ENCODE peak calls at places on chromosome 19, in nine cellular contexts. One of them, this sample, is unnamed.

GRCh38 chr19:39679056-39679790 is 23.5 kb downstream of the LGALS16 start:
- DNase-seq in suprapubic skin: no peak
- DNase-seq in endodermal cell: no peak
- DNase-seq in left lung: no peak
- DNase-seq in right cardiac atrium: no peak
- DNase-seq in Peyer's patch: no peak
- DNase-seq in CD8-positive, alpha-beta memory T cell: no peak
- DNase-seq in GM23338: no peak
- DNase-seq in Karpas-422: no peak
- DNase-seq in this sample: no peak

GRCh38 chr19:10268077-10268476 is 2.8 kb upstream of the ICAM1 start:
- DNase-seq in Karpas-422: no peak
- DNase-seq in endodermal cell: no peak
- DNase-seq in suprapubic skin: no peak
- DNase-seq in right cardiac atrium: no peak
- DNase-seq in Peyer's patch: no peak
- DNase-seq in CD8-positive, alpha-beta memory T cell: no peak
- DNase-seq in left lung: no peak
- DNase-seq in GM23338: no peak
- DNase-seq in this sample: no peak

GRCh38 chr19:33094504-33095067 is 13.6 kb downstream of the GPATCH1 start:
- DNase-seq in suprapubic skin: no peak
- DNase-seq in GM23338: no peak
- DNase-seq in CD8-positive, alpha-beta memory T cell: no peak
- DNase-seq in endodermal cell: no peak
- DNase-seq in Peyer's patch: no peak
- DNase-seq in left lung: no peak
- DNase-seq in Karpas-422: no peak
- DNase-seq in right cardiac atrium: no peak
- DNase-seq in this sample: no peak

GRCh38 chr19:17830567-17831418 is 9.5 kb upstream of the INSL3 start:
- DNase-seq in left lung: peak; percentile 71
- DNase-seq in suprapubic skin: peak; percentile 74
- DNase-seq in right cardiac atrium: peak; percentile 78
- DNase-seq in Peyer's patch: no peak
- DNase-seq in GM23338: peak; percentile 95
- DNase-seq in CD8-positive, alpha-beta memory T cell: peak; percentile 20
- DNase-seq in Karpas-422: peak; percentile 76
- DNase-seq in endodermal cell: peak; percentile 99
- DNase-seq in this sample: peak; percentile 55

GRCh38 chr19:49468746-49469447 is 5.1 kb upstream of the FLT3LG start:
- DNase-seq in CD8-positive, alpha-beta memory T cell: peak; percentile 98
- DNase-seq in GM23338: peak; percentile 100
- DNase-seq in Karpas-422: peak; percentile 97
- DNase-seq in left lung: peak; percentile 57
- DNase-seq in endodermal cell: peak; percentile 93
- DNase-seq in right cardiac atrium: peak; percentile 93
- DNase-seq in Peyer's patch: peak; percentile 90
- DNase-seq in suprapubic skin: peak; percentile 97
- DNase-seq in this sample: peak; percentile 91

GRCh38 chr19:10006335-10006708 is 4.0 kb downstream of the COL5A3 start:
- DNase-seq in suprapubic skin: no peak
- DNase-seq in endodermal cell: no peak
- DNase-seq in Karpas-422: no peak
- DNase-seq in right cardiac atrium: peak; percentile 72
- DNase-seq in Peyer's patch: no peak
- DNase-seq in left lung: peak; percentile 58
- DNase-seq in GM23338: no peak
- DNase-seq in CD8-positive, alpha-beta memory T cell: peak; percentile 14
- DNase-seq in this sample: peak; percentile 37

GRCh38 chr19:53254451-53255341 is at the start of gene ZNF677:
- DNase-seq in Peyer's patch: peak; percentile 59
- DNase-seq in Karpas-422: no peak
- DNase-seq in CD8-positive, alpha-beta memory T cell: peak; percentile 82
- DNase-seq in right cardiac atrium: peak; percentile 97
- DNase-seq in GM23338: peak; percentile 90
- DNase-seq in left lung: peak; percentile 93
- DNase-seq in endodermal cell: peak; percentile 96
- DNase-seq in suprapubic skin: peak; percentile 92
- DNase-seq in this sample: peak; percentile 88

GRCh38 chr19:41792513-41793413 is 3.6 kb upstream of the CEACAM3 start:
- DNase-seq in CD8-positive, alpha-beta memory T cell: peak; percentile 17
- DNase-seq in Peyer's patch: peak; percentile 42
- DNase-seq in left lung: peak; percentile 60
- DNase-seq in GM23338: peak; percentile 84
- DNase-seq in endodermal cell: peak; percentile 85
- DNase-seq in suprapubic skin: no peak
- DNase-seq in right cardiac atrium: peak; percentile 40
- DNase-seq in Karpas-422: peak; percentile 87
- DNase-seq in this sample: peak; percentile 35

GRCh38 chr19:16023558-16023915 is 52.8 kb upstream of the TPM4 start:
- DNase-seq in endodermal cell: no peak
- DNase-seq in suprapubic skin: peak; percentile 32
- DNase-seq in GM23338: no peak
- DNase-seq in left lung: no peak
- DNase-seq in Karpas-422: no peak
- DNase-seq in right cardiac atrium: no peak
- DNase-seq in CD8-positive, alpha-beta memory T cell: no peak
- DNase-seq in Peyer's patch: no peak
- DNase-seq in this sample: no peak

GRCh38 chr19:58566989-58567388 is 6.1 kb downstream of the MZF1 start:
- DNase-seq in endodermal cell: no peak
- DNase-seq in Karpas-422: no peak
- DNase-seq in GM23338: no peak
- DNase-seq in CD8-positive, alpha-beta memory T cell: no peak
- DNase-seq in suprapubic skin: no peak
- DNase-seq in Peyer's patch: no peak
- DNase-seq in right cardiac atrium: no peak
- DNase-seq in left lung: no peak
- DNase-seq in this sample: no peak

GRCh38 chr19:1469936-1470863 is 8.8 kb downstream of the C19orf25 start:
- DNase-seq in endodermal cell: peak; percentile 92
- DNase-seq in right cardiac atrium: peak; percentile 53
- DNase-seq in left lung: no peak
- DNase-seq in GM23338: peak; percentile 84
- DNase-seq in suprapubic skin: no peak
- DNase-seq in Peyer's patch: peak; percentile 74
- DNase-seq in Karpas-422: peak; percentile 82
- DNase-seq in CD8-positive, alpha-beta memory T cell: peak; percentile 52
- DNase-seq in this sample: no peak
- H3K4me3 ChIP-seq in endodermal cell: peak overlapping the region; percentile 68
- H3K4me3 ChIP-seq in right cardiac atrium: peak overlapping the region; percentile 41
- H3K4me3 ChIP-seq in left lung: peak overlapping the region; percentile 8
- H3K4me3 ChIP-seq in GM23338: peak overlapping the region; percentile 63
- H3K4me3 ChIP-seq in suprapubic skin: peak overlapping the region; percentile 51
- H3K4me3 ChIP-seq in Peyer's patch: peak overlapping the region; percentile 48
- H3K4me3 ChIP-seq in Karpas-422: no peak overlapping the region
- H3K4me3 ChIP-seq in CD8-positive, alpha-beta memory T cell: peak overlapping the region; percentile 61
- H3K4me3 ChIP-seq in this sample: peak overlapping the region; percentile 27

GRCh38 chr19:28196961-28197360 is 1016.0 kb downstream of the UQCRFS1 start:
- DNase-seq in endodermal cell: peak; percentile 27
- DNase-seq in Karpas-422: no peak
- DNase-seq in right cardiac atrium: no peak
- DNase-seq in CD8-positive, alpha-beta memory T cell: no peak
- DNase-seq in Peyer's patch: no peak
- DNase-seq in suprapubic skin: no peak
- DNase-seq in left lung: no peak
- DNase-seq in GM23338: no peak
- DNase-seq in this sample: no peak

GRCh38 chr19:28199323-28199722 is 1013.6 kb downstream of the UQCRFS1 start:
- DNase-seq in right cardiac atrium: no peak
- DNase-seq in GM23338: no peak
- DNase-seq in suprapubic skin: no peak
- DNase-seq in left lung: no peak
- DNase-seq in CD8-positive, alpha-beta memory T cell: no peak
- DNase-seq in Peyer's patch: no peak
- DNase-seq in endodermal cell: peak; percentile 20
- DNase-seq in Karpas-422: no peak
- DNase-seq in this sample: no peak

GRCh38 chr19:28207244-28207643 is 1005.7 kb downstream of the UQCRFS1 start:
- DNase-seq in CD8-positive, alpha-beta memory T cell: no peak
- DNase-seq in right cardiac atrium: no peak
- DNase-seq in endodermal cell: no peak
- DNase-seq in Peyer's patch: no peak
- DNase-seq in left lung: no peak
- DNase-seq in suprapubic skin: no peak
- DNase-seq in GM23338: no peak
- DNase-seq in Karpas-422: no peak
- DNase-seq in this sample: no peak

GRCh38 chr19:28201462-28201943 is 1011.4 kb downstream of the UQCRFS1 start:
- DNase-seq in Peyer's patch: no peak
- DNase-seq in suprapubic skin: no peak
- DNase-seq in GM23338: no peak
- DNase-seq in Karpas-422: no peak
- DNase-seq in CD8-positive, alpha-beta memory T cell: no peak
- DNase-seq in left lung: no peak
- DNase-seq in right cardiac atrium: no peak
- DNase-seq in endodermal cell: peak; percentile 16
- DNase-seq in this sample: no peak
- H3K4me1 ChIP-seq in Peyer's patch: no peaks in the 10 kb centered on the region
- H3K4me1 ChIP-seq in suprapubic skin: peaks cover 3% of the 10 kb centered on the region
- H3K4me1 ChIP-seq in GM23338: no peaks in the 10 kb centered on the region
- H3K4me1 ChIP-seq in Karpas-422: no peaks in the 10 kb centered on the region
- H3K4me1 ChIP-seq in CD8-positive, alpha-beta memory T cell: no peaks in the 10 kb centered on the region
- H3K4me1 ChIP-seq in left lung: no peaks in the 10 kb centered on the region
- H3K4me1 ChIP-seq in right cardiac atrium: no peaks in the 10 kb centered on the region
- H3K4me1 ChIP-seq in endodermal cell: no peaks in the 10 kb centered on the region
- H3K4me1 ChIP-seq in this sample: no peaks in the 10 kb centered on the region

DNA sequence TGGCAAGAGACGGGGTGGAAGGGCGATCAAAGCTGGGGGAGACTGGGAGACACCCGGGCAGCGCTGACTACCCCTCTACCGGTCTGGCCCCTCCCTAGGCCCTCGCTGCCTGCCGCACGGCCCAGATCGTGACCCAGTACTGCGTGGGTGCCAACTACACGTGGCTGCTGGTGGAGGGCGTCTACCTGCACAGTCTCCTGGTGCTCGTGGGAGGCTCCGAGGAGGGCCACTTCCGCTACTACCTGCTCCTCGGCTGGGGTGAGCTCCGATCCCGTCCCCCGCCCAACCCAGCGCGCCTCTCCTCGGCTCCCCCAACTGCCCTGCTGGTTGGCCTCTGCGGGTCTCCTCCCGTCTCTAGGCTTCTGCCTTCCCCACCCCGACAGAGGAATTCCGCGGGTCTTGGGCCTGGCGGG is 8.8 kb downstream of the GIPR start:
- DNase-seq in CD8-positive, alpha-beta memory T cell: peak; percentile 44
- DNase-seq in endodermal cell: no peak
- DNase-seq in Peyer's patch: peak; percentile 51
- DNase-seq in GM23338: peak; percentile 87
- DNase-seq in suprapubic skin: no peak
- DNase-seq in right cardiac atrium: peak; percentile 27
- DNase-seq in Karpas-422: no peak
- DNase-seq in left lung: peak; percentile 44
- DNase-seq in this sample: no peak
- H3K4me3 ChIP-seq in CD8-positive, alpha-beta memory T cell: peak overlapping the region; percentile 59
- H3K4me3 ChIP-seq in endodermal cell: peak overlapping the region; percentile 79
- H3K4me3 ChIP-seq in Peyer's patch: peak overlapping the region; percentile 50
- H3K4me3 ChIP-seq in GM23338: peak overlapping the region; percentile 71
- H3K4me3 ChIP-seq in suprapubic skin: peak overlapping the region; percentile 48
- H3K4me3 ChIP-seq in right cardiac atrium: peak overlapping the region; percentile 26
- H3K4me3 ChIP-seq in Karpas-422: no peak overlapping the region
- H3K4me3 ChIP-seq in left lung: peak overlapping the region; percentile 25
- H3K4me3 ChIP-seq in this sample: no peak overlapping the region

GRCh38 chr19:30646806-30647205 is 274.6 kb downstream of the ZNF536 start:
- DNase-seq in suprapubic skin: no peak
- DNase-seq in Karpas-422: no peak
- DNase-seq in left lung: no peak
- DNase-seq in right cardiac atrium: no peak
- DNase-seq in endodermal cell: no peak
- DNase-seq in CD8-positive, alpha-beta memory T cell: no peak
- DNase-seq in GM23338: no peak
- DNase-seq in Peyer's patch: no peak
- DNase-seq in this sample: no peak

GRCh38 chr19:30647891-30648290 is 275.7 kb downstream of the ZNF536 start:
- DNase-seq in Peyer's patch: no peak
- DNase-seq in GM23338: no peak
- DNase-seq in endodermal cell: no peak
- DNase-seq in Karpas-422: no peak
- DNase-seq in CD8-positive, alpha-beta memory T cell: no peak
- DNase-seq in right cardiac atrium: no peak
- DNase-seq in left lung: no peak
- DNase-seq in suprapubic skin: no peak
- DNase-seq in this sample: no peak

GRCh38 chr19:30648321-30648720 is 276.1 kb downstream of the ZNF536 start:
- DNase-seq in endodermal cell: peak; percentile 68
- DNase-seq in GM23338: no peak
- DNase-seq in left lung: no peak
- DNase-seq in Peyer's patch: no peak
- DNase-seq in right cardiac atrium: no peak
- DNase-seq in Karpas-422: no peak
- DNase-seq in suprapubic skin: no peak
- DNase-seq in CD8-positive, alpha-beta memory T cell: no peak
- DNase-seq in this sample: peak; percentile 7

GRCh38 chr19:30649149-30649548 is 277.0 kb downstream of the ZNF536 start:
- DNase-seq in suprapubic skin: no peak
- DNase-seq in Peyer's patch: no peak
- DNase-seq in Karpas-422: no peak
- DNase-seq in CD8-positive, alpha-beta memory T cell: no peak
- DNase-seq in endodermal cell: no peak
- DNase-seq in right cardiac atrium: no peak
- DNase-seq in left lung: no peak
- DNase-seq in GM23338: no peak
- DNase-seq in this sample: no peak

GRCh38 chr19:30645946-30646577 is 273.9 kb downstream of the ZNF536 start:
- DNase-seq in right cardiac atrium: no peak
- DNase-seq in Karpas-422: no peak
- DNase-seq in suprapubic skin: no peak
- DNase-seq in CD8-positive, alpha-beta memory T cell: no peak
- DNase-seq in left lung: no peak
- DNase-seq in GM23338: no peak
- DNase-seq in Peyer's patch: no peak
- DNase-seq in endodermal cell: no peak
- DNase-seq in this sample: no peak
- H3K4me1 ChIP-seq in right cardiac atrium: no peaks in the 10 kb centered on the region
- H3K4me1 ChIP-seq in Karpas-422: peaks cover 31% of the 10 kb centered on the region
- H3K4me1 ChIP-seq in suprapubic skin: no peaks in the 10 kb centered on the region
- H3K4me1 ChIP-seq in CD8-positive, alpha-beta memory T cell: no peaks in the 10 kb centered on the region
- H3K4me1 ChIP-seq in left lung: no peaks in the 10 kb centered on the region
- H3K4me1 ChIP-seq in GM23338: peaks cover 5% of the 10 kb centered on the region
- H3K4me1 ChIP-seq in Peyer's patch: no peaks in the 10 kb centered on the region
- H3K4me1 ChIP-seq in endodermal cell: peaks cover 6% of the 10 kb centered on the region
- H3K4me1 ChIP-seq in this sample: no peaks in the 10 kb centered on the region